ENCODE peak calls at places on chromosomes 12 and 14, in six cellular contexts. M, D, E, X, C and N are unnamed samples. For H4K20me1, the result is how much of the 10 kb centered on the place peaks cover.

GRCh38 chr12:120584343-120585149 is 3.3 kb upstream of the POP5 start:
- DNase-seq in D (peak), X (peak), M (no peak), E (peak), C (peak), N (peak)

GRCh38 chr14:53151867-53152626 is 1.1 kb downstream of the DDHD1 start:
- DNase-seq in E (peak), M (peak), X (peak), D (peak), C (peak), N (peak)

GRCh38 chr12:57590536-57590891 is 478 bp upstream of the PIP4K2C start:
- DNase-seq in C (no peak), X (no peak), D (no peak), M (no peak), E (peak), N (no peak)

GRCh38 chr14:95227279-95227860 is 70.0 kb upstream of the DICER1 start:
- DNase-seq in M (peak), D (no peak), C (no peak), X (no peak), E (peak), N (no peak)

GRCh38 chr14:90400904-90401561 is 4.2 kb downstream of the CALM1 start:
- DNase-seq in M (no peak), D (no peak), X (no peak), E (no peak), C (no peak), N (no peak)

GRCh38 chr12:15662303-15662980 is 126.7 kb downstream of the EPS8 start:
- DNase-seq in C (peak), E (no peak), M (peak), D (no peak), X (no peak), N (no peak)

GRCh38 chr12:92506460-92506859 is 196.3 kb upstream of the PLEKHG7 start:
- DNase-seq in M (no peak), X (no peak), D (no peak), E (no peak), C (no peak), N (no peak)

GRCh38 chr12:63869656-63870055 is 25.2 kb downstream of the SRGAP1 start:
- DNase-seq in D (no peak), M (peak), X (no peak), C (no peak), E (no peak), N (no peak)

GRCh38 chr14:36555998-36556743 is 26.2 kb downstream of the NKX2-8 start:
- DNase-seq in E (peak), X (no peak), C (no peak), D (no peak), M (no peak), N (no peak)

DNA sequence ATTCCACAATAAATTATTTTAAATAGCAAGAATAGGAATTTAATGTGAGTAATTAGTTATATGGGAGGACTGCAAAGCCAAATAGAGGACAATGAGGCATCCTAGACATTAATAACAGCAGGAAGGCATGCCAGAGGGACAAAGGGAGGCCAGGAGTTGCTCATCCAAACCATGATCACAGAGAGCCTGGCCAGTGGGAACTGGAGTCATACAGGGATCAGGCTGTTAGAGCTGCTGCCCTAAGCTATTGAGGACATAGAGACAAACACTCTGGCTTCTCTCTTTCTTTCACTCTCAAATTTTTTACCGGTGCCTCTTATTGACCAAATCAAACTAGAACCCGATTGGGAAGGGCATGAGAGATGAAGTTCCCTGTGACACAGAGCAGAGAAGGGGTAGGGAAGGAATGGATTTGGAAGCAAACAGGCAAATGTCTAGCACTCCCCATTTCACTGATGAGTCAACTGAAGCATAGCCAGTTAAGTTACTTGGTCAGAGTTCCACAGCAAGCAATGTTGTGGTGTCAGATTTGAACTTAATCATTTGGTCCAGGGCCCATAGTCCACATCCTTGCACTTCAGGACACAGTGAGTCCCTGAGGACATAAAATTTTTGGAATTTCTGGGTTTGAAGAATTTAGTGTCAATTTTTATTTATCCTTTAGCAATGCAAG is 17.9 kb upstream of the CFAP54 start:
- DNase-seq in C (no peak), D (no peak), E (no peak), M (peak), X (no peak), N (no peak)
- H3K4me2 ChIP-seq in C (no peak), D (no peak), E (no peak), M (no peak), X (no peak), N (no peak)

GRCh38 chr14:69625299-69626131 is 14.1 kb downstream of the SUSD6 start:
- DNase-seq in X (peak), C (no peak), D (no peak), M (no peak), E (no peak), N (no peak)
- H4K20me1 ChIP-seq in X (under half), C (under half), D (under half), M (under half), E (under half), N (under half)

DNA sequence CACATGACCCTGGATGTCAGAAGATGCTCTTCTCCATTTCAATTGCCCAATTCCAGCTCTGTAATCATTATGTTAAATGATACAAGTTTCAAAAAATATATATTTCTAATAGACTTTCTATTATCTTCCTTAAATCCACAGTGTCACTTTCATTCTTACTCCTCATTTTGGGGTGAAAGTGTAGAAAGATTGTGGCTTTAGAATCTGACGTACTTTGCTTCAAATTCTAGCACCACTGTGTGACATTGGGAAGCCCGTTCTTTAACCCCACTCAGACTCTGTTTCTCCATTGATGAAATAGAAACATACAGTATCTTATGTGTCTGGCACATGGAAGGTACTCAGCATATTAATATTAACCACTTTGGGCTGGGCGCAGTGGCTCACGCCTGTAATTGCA is 83.3 kb downstream of the ETV6 start:
- DNase-seq in D (no peak), E (no peak), M (no peak), C (no peak), X (no peak), N (no peak)
- H3K4me2 ChIP-seq in D (no peak), E (no peak), M (no peak), C (no peak), X (peak), N (no peak)

GRCh38 chr14:55333785-55334485 is 62.7 kb downstream of the FBXO34 start:
- DNase-seq in E (no peak), M (peak), X (no peak), C (no peak), D (no peak), N (no peak)
- H4K20me1 ChIP-seq in E (under half), M (under half), X (under half), C (under half), D (under half), N (under half)

DNA sequence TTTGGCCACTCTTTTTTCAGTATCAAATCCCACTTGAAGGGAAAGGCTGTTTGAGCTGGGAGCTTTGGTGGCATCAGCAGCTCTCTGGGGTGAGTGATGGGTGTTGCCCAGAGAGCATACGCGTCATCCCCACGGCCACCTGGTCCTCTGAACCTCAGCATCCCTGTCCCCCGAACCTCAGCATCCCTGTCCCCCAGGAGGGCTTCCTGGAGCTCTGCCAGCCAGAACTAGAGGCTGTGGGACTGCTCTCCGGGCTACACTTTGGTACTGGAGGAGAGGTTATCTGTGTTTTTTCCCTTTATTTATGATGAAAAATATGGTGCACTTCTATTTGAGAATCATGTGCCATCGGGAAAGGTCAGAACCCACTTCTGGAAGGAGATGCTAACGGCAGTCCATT is 131.5 kb upstream of the RTL1 start:
- DNase-seq in M (no peak), D (no peak), E (no peak), X (no peak), C (no peak), N (no peak)
- H3K4me2 ChIP-seq in M (no peak), D (no peak), E (no peak), X (no peak), C (no peak), N (no peak)

GRCh38 chr12:47811581-47812484 is 7.9 kb downstream of the HDAC7 start:
- DNase-seq in E (no peak), D (no peak), C (no peak), M (peak), X (no peak), N (no peak)
- H4K20me1 ChIP-seq in E (under half), D (under half), C (under half), M (under half), X (under half), N (under half)

DNA sequence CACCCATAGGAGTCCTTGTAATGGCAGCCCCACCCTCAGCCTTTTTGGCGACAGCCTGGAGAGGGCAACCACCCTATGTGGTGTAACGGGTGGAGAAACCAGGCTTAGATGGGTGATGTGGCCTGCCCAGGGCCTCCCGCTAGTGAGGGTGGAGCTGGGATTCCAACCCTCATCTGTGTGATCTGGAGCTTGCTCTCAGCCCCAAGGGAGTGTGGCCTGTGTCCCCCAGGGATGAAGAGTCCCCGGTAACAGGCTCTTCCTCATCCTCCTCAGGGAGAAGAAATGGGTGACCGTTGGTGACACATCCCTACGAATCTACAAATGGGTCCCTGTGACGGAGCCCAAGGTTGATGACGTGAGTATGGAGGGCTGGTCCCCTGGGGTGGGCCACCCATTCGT is 8.7 kb downstream of the BCL7A start:
- DNase-seq in X (no peak), C (no peak), D (no peak), E (no peak), M (no peak), N (no peak)
- H3K4me2 ChIP-seq in X (no peak), C (no peak), D (no peak), E (no peak), M (no peak), N (no peak)

GRCh38 chr12:122226366-122227222 is 742 bp upstream of the DIABLO start:
- DNase-seq in M (no peak), C (no peak), D (no peak), E (no peak), X (no peak), N (no peak)

GRCh38 chr12:122230798-122231197 is 4.9 kb upstream of the DIABLO start:
- DNase-seq in E (no peak), X (no peak), M (no peak), C (no peak), D (no peak), N (no peak)

GRCh38 chr12:122227341-122227740 is 1.5 kb upstream of the DIABLO start:
- DNase-seq in C (no peak), X (no peak), M (no peak), E (no peak), D (no peak), N (no peak)

GRCh38 chr12:122228092-122228491 is 2.2 kb upstream of the DIABLO start:
- DNase-seq in M (no peak), E (no peak), D (no peak), C (no peak), X (no peak), N (no peak)

DNA sequence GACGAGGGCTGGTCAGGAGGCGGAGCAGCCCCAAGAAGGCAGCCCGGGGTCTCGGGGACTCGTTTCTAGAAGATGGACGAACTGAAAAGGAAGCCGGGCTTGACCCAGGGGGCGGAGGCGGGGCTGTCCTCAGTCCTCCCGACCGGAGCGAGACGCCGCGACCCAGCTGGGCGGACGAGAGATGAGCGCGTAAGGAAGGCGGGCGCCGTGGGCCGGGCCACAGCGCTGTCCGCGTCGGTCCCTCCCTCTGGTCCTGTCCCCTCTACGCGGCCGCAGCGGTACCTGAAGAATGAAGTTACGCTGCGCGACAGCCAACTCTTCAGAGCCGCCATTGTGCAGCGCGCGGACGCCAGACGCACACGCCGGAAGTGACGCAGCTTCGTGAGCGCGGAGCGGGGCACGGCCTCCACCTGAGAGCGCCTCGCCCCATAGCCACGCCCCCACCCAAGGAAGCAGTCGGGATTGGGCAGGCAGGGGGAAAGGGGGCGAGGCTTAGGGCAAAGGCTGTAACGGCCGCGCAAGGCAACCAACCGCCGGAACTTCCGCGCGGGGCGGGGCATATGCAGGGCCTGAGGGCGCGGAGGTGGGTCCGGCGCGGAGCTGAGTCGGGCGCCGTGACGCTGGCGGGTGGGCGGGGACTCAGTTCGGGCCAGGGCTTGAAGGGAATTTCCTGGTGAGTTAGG is at the start of gene DIABLO:
- DNase-seq in X (peak), D (peak), C (peak), E (peak), M (peak), N (peak)
- H4K20me1 ChIP-seq in X (under half), D (under half), C (under half), E (under half), M (under half), N (under half)

DNA sequence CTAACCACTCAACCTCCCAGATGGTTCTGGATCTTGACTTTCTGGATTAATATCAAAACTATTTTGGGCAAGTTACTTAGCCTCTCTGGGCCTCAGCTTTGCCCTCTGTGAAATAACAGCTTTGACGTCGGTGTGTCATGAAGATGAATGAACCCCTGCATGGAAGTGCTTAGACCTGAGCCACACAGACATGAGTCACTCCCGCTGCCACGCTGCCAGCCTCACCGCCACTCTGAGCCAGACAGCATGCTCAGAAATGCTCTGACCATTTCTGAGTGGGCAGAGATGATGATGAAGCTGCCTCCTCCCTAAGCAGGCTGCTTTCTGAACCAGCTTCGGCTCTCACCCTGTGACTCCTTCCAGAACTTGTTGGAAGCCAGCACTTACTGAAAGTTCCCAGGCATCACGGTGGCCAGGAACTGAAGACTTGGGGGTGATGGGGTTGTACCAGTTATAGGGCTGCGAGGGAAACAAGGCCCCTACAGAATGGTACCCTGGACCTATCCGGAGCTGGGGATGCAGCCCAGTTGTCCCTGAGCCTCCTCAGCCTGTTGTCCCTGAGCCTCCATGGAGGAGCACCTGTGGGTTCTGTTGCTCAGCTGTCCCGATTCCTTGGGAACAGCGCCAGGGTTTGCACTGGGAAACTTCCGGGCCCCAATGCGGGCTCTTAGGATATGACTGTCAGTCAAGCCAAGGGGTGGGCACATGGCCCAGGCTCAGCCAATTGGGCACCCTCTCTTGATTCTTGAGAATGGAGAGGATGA is 2.0 kb upstream of the CCDC197 start:
- DNase-seq in X (no peak), C (no peak), E (peak), M (peak), D (no peak), N (no peak)
- H3K4me2 ChIP-seq in X (no peak), C (peak), E (no peak), M (peak), D (no peak), N (no peak)